ENCODE peak calls at places on chromosome 16, in four cellular contexts. C is left lung, Q is endothelial cell, U is GM13976. R is an unnamed sample.

GRCh38 chr16:1197237-1197866 is 27.7 kb downstream of the TPSG1 start:
- DNase-seq in U (no peak), Q (no peak), C (no peak), R (no peak)

GRCh38 chr16:50763211-50763610 is 21.3 kb downstream of the CYLD start:
- DNase-seq in Q (no peak), U (no peak), C (no peak), R (no peak)

GRCh38 chr16:47779201-47780016 is 318.3 kb downstream of the PHKB start:
- DNase-seq in C (no peak), U (peak; percentile 28), Q (no peak), R (no peak)

GRCh38 chr16:54540525-54541180 is 254.1 kb upstream of the IRX3 start:
- DNase-seq in U (no peak), C (no peak), Q (no peak), R (no peak)

GRCh38 chr16:50195276-50195675 is 42.2 kb downstream of the TENT4B start:
- DNase-seq in C (no peak), U (no peak), Q (no peak), R (no peak)

GRCh38 chr16:48013476-48013875 is 142.3 kb downstream of the ABCC12 start:
- DNase-seq in C (no peak), U (no peak), Q (no peak), R (no peak)

GRCh38 chr16:19502395-19503131 is 19.3 kb downstream of the GDE1 start:
- DNase-seq in C (no peak), U (peak; percentile 56), Q (peak; percentile 81), R (peak; percentile 36)

GRCh38 chr16:85105475-85105874 is 6.8 kb downstream of the CIBAR2 start:
- DNase-seq in Q (no peak), C (no peak), U (no peak), R (no peak)

GRCh38 chr16:27110524-27110896 is 43.8 kb downstream of the C16orf82 start:
- DNase-seq in Q (no peak), U (peak; percentile 11), C (no peak), R (no peak)

GRCh38 chr16:87344931-87345631 is 27.9 kb upstream of the C16orf95 start:
- DNase-seq in Q (no peak), U (no peak), C (no peak), R (no peak)

GRCh38 chr16:9542165-9542755 is 450.8 kb downstream of the HAPSTR1 start:
- DNase-seq in U (no peak), C (no peak), Q (no peak), R (no peak)

GRCh38 chr16:85428168-85428898 is 184.8 kb upstream of the GSE1 start:
- DNase-seq in Q (peak; percentile 45), U (peak; percentile 88), C (peak; percentile 67), R (peak; percentile 48)

GRCh38 chr16:7343271-7343670 is 10.6 kb downstream of the RBFOX1 start:
- DNase-seq in C (no peak), U (no peak), Q (no peak), R (no peak)

GRCh38 chr16:31458073-31458834 is 1.0 kb upstream of the ARMC5 start:
- DNase-seq in C (peak; percentile 90), Q (peak; percentile 35), U (peak; percentile 65), R (peak; percentile 62)

GRCh38 chr16:90031931-90032663 is 12.8 kb upstream of the DBNDD1 start:
- DNase-seq in Q (no peak), U (no peak), C (peak; percentile 30), R (no peak)

GRCh38 chr16:14300631-14301149 is 229.6 kb downstream of the MRTFB start:
- DNase-seq in U (peak; percentile 79), Q (peak; percentile 54), C (no peak), R (no peak)

GRCh38 chr16:50739031-50739430 is 2.9 kb upstream of the CYLD start:
- DNase-seq in Q (no peak), C (no peak), U (no peak), R (no peak)

GRCh38 chr16:51151951-51152663 is 1.0 kb upstream of the SALL1 start:
- DNase-seq in U (no peak), C (peak; percentile 68), Q (peak; percentile 94), R (no peak)

GRCh38 chr16:31485571-31485970 is 2.6 kb downstream of the SLC5A2 start:
- DNase-seq in Q (no peak), C (peak; percentile 68), U (no peak), R (no peak)

GRCh38 chr16:54265558-54266213 is 20.9 kb downstream of the IRX3 start:
- DNase-seq in Q (no peak), U (no peak), C (no peak), R (no peak)

GRCh38 chr16:61879-62281 is 8.3 kb downstream of the SNRNP25 start:
- DNase-seq in Q (no peak), C (peak; percentile 68), U (no peak), R (no peak)

GRCh38 chr16:66933776-66934137 is 445 bp downstream of the CIAO2B start:
- DNase-seq in U (peak; percentile 58), Q (no peak), C (no peak), R (no peak)

GRCh38 chr16:1884155-1884760 is 12.3 kb upstream of the MEIOB start:
- DNase-seq in C (no peak), U (no peak), Q (no peak), R (no peak)

GRCh38 chr16:53129281-53130192 is 74.7 kb downstream of the CHD9 start:
- DNase-seq in Q (no peak), C (no peak), U (no peak), R (no peak)

GRCh38 chr16:19708498-19709205 is 9.4 kb downstream of the KNOP1 start:
- DNase-seq in C (no peak), Q (no peak), U (no peak), R (no peak)

GRCh38 chr16:50671644-50672260 is 9.4 kb downstream of the SNX20 start:
- DNase-seq in U (peak; percentile 58), Q (peak; percentile 44), C (no peak), R (peak; percentile 46)

GRCh38 chr16:6193718-6194117 is 1096.1 kb upstream of the EEF2KMT start:
- DNase-seq in C (no peak), U (no peak), Q (peak; percentile 79), R (no peak)

GRCh38 chr16:4392382-4393242 is 21.0 kb downstream of the VASN start:
- DNase-seq in C (no peak), Q (no peak), U (no peak), R (no peak)

GRCh38 chr16:4391635-4392381 is 20.2 kb downstream of the VASN start:
- DNase-seq in C (no peak), U (no peak), Q (no peak), R (no peak)

GRCh38 chr16:4389051-4389955 is 17.7 kb downstream of the VASN start:
- DNase-seq in Q (no peak), U (no peak), C (no peak), R (no peak)

GRCh38 chr16:4388275-4389021 is 16.8 kb downstream of the VASN start:
- DNase-seq in C (no peak), Q (no peak), U (no peak), R (no peak)

DNA sequence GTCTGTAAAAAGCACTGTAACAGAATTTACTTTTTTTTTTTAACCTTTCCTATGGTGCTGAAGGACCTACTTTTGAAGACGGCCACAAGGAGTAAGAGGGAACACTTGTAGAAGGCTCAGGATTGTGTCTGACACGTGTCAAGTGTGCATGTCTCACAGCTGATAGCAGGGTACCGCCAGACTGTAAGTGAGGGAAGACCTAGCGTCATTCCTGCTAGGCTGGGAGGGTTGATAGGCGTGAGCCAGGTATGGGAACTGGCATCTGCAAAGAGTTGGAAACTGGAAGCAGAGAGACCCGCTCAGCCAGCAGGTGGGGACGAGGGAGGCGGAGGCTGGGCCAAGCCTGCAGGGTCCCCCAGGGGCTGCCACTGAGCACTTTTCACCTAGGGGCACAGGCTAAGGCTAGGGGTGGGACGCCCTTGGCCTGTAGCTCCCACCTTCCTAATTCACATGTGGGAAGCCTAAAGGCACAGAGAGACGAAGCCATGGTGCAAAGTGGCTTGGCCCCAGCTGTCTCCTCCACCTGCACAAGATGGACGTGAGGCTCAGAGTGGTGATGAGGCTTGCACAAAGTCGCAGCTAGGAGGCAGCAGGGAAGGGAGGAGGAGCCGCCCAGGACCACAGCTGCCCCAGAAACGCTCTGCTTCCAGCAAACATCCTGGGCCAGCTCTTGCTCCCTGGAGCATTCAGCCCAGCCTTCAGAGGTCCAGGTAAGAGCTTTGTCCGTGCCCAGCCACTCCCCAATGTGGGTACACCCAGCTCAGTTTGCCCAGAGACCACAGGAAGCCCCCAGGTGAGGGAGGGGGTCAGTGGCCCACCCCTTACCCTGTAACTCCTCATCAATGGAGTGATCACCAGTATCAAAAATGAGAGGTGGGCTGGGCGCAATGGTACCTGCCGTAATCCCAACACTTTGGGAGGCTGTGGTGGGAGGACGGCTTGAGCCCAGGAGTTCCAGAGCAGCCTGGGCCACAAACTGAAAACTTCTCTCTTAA is 18.9 kb downstream of the VASN start:
- DNase-seq in U (no peak), Q (no peak), C (no peak), R (no peak)
- TF ChIP-seq CTCF in U (no peak), Q (no peak), C (no peak), R (no peak)

GRCh38 chr16:88662843-88663606 is at the start of gene MVD:
- DNase-seq in U (peak; percentile 100), C (peak; percentile 96), Q (peak; percentile 96), R (peak; percentile 95)
- TF ChIP-seq CTCF in U (no peak), C (no peak), Q (no peak), R (no peak)

GRCh38 chr16:23504076-23504452 is 6.2 kb downstream of the GGA2 start:
- DNase-seq in C (no peak), Q (no peak), U (no peak), R (no peak)

GRCh38 chr16:23505942-23506605 is 4.2 kb downstream of the GGA2 start:
- DNase-seq in C (no peak), Q (no peak), U (no peak), R (no peak)

GRCh38 chr16:23506606-23506994 is 3.7 kb downstream of the GGA2 start:
- DNase-seq in U (no peak), C (no peak), Q (no peak), R (no peak)

GRCh38 chr16:23505180-23505665 is 5.1 kb downstream of the GGA2 start:
- DNase-seq in U (no peak), Q (no peak), C (no peak), R (no peak)

DNA sequence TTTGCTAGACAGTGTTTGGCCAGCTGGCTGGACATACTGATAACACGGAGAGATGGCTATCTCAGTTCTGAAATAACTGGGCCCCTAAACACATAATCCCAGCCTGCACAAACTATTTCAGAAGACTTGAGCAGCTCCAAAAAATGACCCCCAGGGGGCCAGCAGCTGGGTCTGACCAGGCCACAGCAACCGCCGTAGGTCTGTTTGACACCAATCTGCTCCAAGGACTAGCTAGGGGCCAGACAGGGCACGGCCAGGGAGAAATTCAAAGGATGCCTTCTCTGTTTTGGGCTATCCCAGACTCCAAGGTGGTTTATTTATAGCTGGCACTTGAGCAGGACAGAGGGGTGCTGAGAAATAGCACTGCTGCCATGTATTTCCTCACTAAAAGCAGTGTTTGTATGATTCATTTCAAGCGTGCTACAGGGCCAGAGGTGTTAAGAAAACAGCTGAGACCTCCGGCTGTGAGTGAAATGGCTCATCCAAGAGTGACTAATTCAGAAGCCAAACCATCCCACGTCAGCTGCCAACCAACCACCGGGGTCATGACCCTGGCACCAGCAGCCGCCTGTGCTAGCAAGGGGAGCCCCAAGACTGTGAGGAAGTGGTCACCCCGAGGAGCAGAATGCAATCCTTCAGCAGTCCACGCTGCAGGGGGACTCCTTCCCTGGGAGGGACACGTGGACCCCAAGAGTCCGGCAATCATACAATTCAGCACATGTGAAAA is 5.7 kb downstream of the GGA2 start:
- DNase-seq in U (peak; percentile 66), Q (no peak), C (peak; percentile 88), R (peak; percentile 76)
- TF ChIP-seq CTCF in U (no peak), Q (no peak), C (no peak), R (no peak)

GRCh38 chr16:74698220-74698619 is 2.4 kb downstream of the MLKL start:
- DNase-seq in C (no peak), U (peak; percentile 57), Q (no peak), R (no peak)

GRCh38 chr16:74699666-74700065 is 996 bp downstream of the MLKL start:
- DNase-seq in U (no peak), Q (no peak), C (no peak), R (no peak)

GRCh38 chr16:74695450-74696422 is 4.9 kb downstream of the MLKL start:
- DNase-seq in U (peak; percentile 91), C (peak; percentile 87), Q (peak; percentile 71), R (peak; percentile 52)

GRCh38 chr16:74700206-74701040 is at the start of gene MLKL:
- DNase-seq in U (peak; percentile 69), C (peak; percentile 92), Q (peak; percentile 43), R (peak; percentile 73)
- TF ChIP-seq CTCF in U (no peak), C (no peak), Q (no peak), R (no peak)

R was measured in natural killer cell.